ENCODE peak calls at places on chromosomes 12 and 14, in five cellular contexts. M, E, L, A and N are unnamed samples.

GRCh38 chr14:104592292-104592672 is 12.3 kb downstream of the TMEM179 start:
- DNase-seq in L (no peak), M (no peak), E (no peak), A (no peak), N (no peak)

GRCh38 chr12:76030378-76031080 is 1.0 kb downstream of the PHLDA1 start:
- DNase-seq in E (peak; percentile 73), A (peak; percentile 72), M (no peak), L (peak; percentile 70), N (peak; percentile 37)

GRCh38 chr12:63238892-63239291 is 87.9 kb upstream of the AVPR1A start:
- DNase-seq in E (no peak), M (no peak), L (no peak), A (no peak), N (no peak)

GRCh38 chr12:64252708-64253107 is 30.6 kb upstream of the KICS2 start:
- DNase-seq in L (no peak), M (no peak), A (peak; percentile 91), E (peak; percentile 83), N (no peak)

GRCh38 chr14:69354383-69355154 is 43.5 kb downstream of the ERH start:
- DNase-seq in L (no peak), M (no peak), E (no peak), A (no peak), N (no peak)

GRCh38 chr12:52151859-52152783 is 39.7 kb downstream of the KRT80 start:
- DNase-seq in E (peak; percentile 56), A (peak; percentile 84), L (no peak), M (no peak), N (peak; percentile 93)

GRCh38 chr14:37595809-37596595 is 573 bp downstream of the TTC6 start:
- DNase-seq in A (peak; percentile 53), E (peak; percentile 73), L (peak; percentile 29), M (no peak), N (peak; percentile 71)

GRCh38 chr14:51849095-51849494 is 11.3 kb upstream of the GNG2 start:
- DNase-seq in A (peak; percentile 76), L (no peak), M (no peak), E (no peak), N (no peak)

GRCh38 chr12:124053855-124054254 is 80.8 kb downstream of the ZNF664 start:
- DNase-seq in E (peak; percentile 54), A (peak; percentile 71), L (no peak), M (peak; percentile 23), N (peak; percentile 82)

GRCh38 chr14:75182820-75183219 is 6.4 kb upstream of the TMED10 start:
- DNase-seq in E (peak; percentile 85), M (peak; percentile 39), A (peak; percentile 80), L (no peak), N (no peak)

GRCh38 chr14:49619730-49620129 is 696 bp downstream of the RPL36AL start:
- DNase-seq in E (no peak), L (no peak), A (peak; percentile 19), M (no peak), N (no peak)

GRCh38 chr12:53983580-53984572 is 1.1 kb upstream of the HOXC10 start:
- DNase-seq in M (no peak), L (no peak), A (no peak), E (peak; percentile 61), N (no peak)

GRCh38 chr12:72296389-72296788 is 24.2 kb downstream of the TRHDE start:
- DNase-seq in L (peak; percentile 64), E (no peak), A (peak; percentile 47), M (no peak), N (no peak)

GRCh38 chr12:106101798-106102197 is 37.0 kb downstream of the NUAK1 start:
- DNase-seq in M (no peak), L (no peak), E (no peak), A (no peak), N (no peak)

GRCh38 chr12:26287666-26288408 is 92.5 kb downstream of the SSPN start:
- DNase-seq in M (no peak), A (no peak), E (no peak), L (no peak), N (no peak)

GRCh38 chr12:15527201-15527782 is 205.0 kb downstream of the PTPRO start:
- DNase-seq in A (peak; percentile 60), E (peak; percentile 41), L (no peak), M (no peak), N (peak; percentile 45)

GRCh38 chr14:90758959-90759358 is 57.3 kb downstream of the TTC7B start:
- DNase-seq in L (no peak), M (no peak), A (peak; percentile 77), E (peak; percentile 12), N (no peak)

GRCh38 chr12:104864668-104865067 is 93.4 kb downstream of the SLC41A2 start:
- DNase-seq in E (peak; percentile 8), M (no peak), A (no peak), L (no peak), N (no peak)

GRCh38 chr14:94598816-94599655 is 13.2 kb upstream of the SERPINA3 start:
- DNase-seq in E (peak; percentile 9), L (no peak), M (peak; percentile 65), A (peak; percentile 98), N (peak; percentile 21)

GRCh38 chr14:64801800-64802199 is 77.9 kb downstream of the SPTB start:
- DNase-seq in M (no peak), E (peak; percentile 45), A (peak; percentile 36), L (no peak), N (peak; percentile 77)

GRCh38 chr12:32568241-32568640 is 110.9 kb upstream of the DNM1L start:
- DNase-seq in M (peak; percentile 62), A (peak; percentile 94), E (no peak), L (peak; percentile 34), N (no peak)

GRCh38 chr12:129531004-129531403 is 372.8 kb downstream of the TMEM132D start:
- DNase-seq in E (no peak), M (no peak), L (no peak), A (no peak), N (no peak)

GRCh38 chr12:75709474-75709873 is 198.1 kb upstream of the KRR1 start:
- DNase-seq in L (no peak), E (no peak), A (no peak), M (no peak), N (no peak)

GRCh38 chr12:96401061-96401871 is 1.0 kb upstream of the CDK17 start:
- DNase-seq in L (peak; percentile 46), M (peak; percentile 40), E (peak; percentile 79), A (peak; percentile 88), N (peak; percentile 4)

GRCh38 chr12:48901278-48901677 is 24.0 kb downstream of the FKBP11 start:
- DNase-seq in L (no peak), E (no peak), M (no peak), A (peak; percentile 80), N (no peak)

GRCh38 chr12:132824053-132824452 is 4.6 kb downstream of the GOLGA3 start:
- DNase-seq in E (peak; percentile 31), L (no peak), M (no peak), A (peak; percentile 62), N (no peak)

GRCh38 chr14:100537701-100538565 is 49.3 kb downstream of the BEGAIN start:
- DNase-seq in M (no peak), A (no peak), E (no peak), L (no peak), N (no peak)

GRCh38 chr14:22939684-22940083 is 10.5 kb upstream of the PRMT5 start:
- DNase-seq in L (no peak), M (no peak), E (no peak), A (peak; percentile 85), N (no peak)

GRCh38 chr12:30952036-30952435 is 25.5 kb downstream of the TSPAN11 start:
- DNase-seq in A (peak; percentile 21), L (no peak), E (no peak), M (no peak), N (no peak)

GRCh38 chr12:110816761-110817160 is 30.0 kb upstream of the CCDC63 start:
- DNase-seq in A (no peak), M (no peak), E (no peak), L (no peak), N (no peak)

GRCh38 chr12:93836616-93837260 is 159.6 kb downstream of the CRADD start:
- DNase-seq in A (no peak), L (no peak), M (no peak), E (no peak), N (no peak)